ENCODE peak calls at places on chromosomes 7 and 10, in six cellular contexts. O is uterus; I is IMR-90; E is CD4-positive, alpha-beta T cell; Z is GM20000; Q is lower leg skin. B is an unnamed sample.

GRCh38 chr7:151058766-151059361 is 525 bp upstream of the SLC4A2 start:
- DNase-seq in O (no peak), I (no peak), E (peak), Z (peak), Q (no peak), B (no peak)

GRCh38 chr7:157121184-157121715 is 17.5 kb upstream of the UBE3C start:
- DNase-seq in O (no peak), I (no peak), E (no peak), Z (no peak), Q (no peak), B (no peak)

GRCh38 chr10:97724341-97724941 is 10.9 kb downstream of the MARVELD1 start:
- DNase-seq in O (peak), I (peak), E (no peak), Z (no peak), Q (no peak), B (no peak)

GRCh38 chr7:102093599-102094001 is 193.1 kb upstream of the SH2B2 start:
- DNase-seq in O (no peak), I (no peak), E (no peak), Z (no peak), Q (no peak), B (no peak)

GRCh38 chr7:1041471-1042160 is 2.7 kb upstream of the GPR146 start:
- DNase-seq in O (no peak), I (peak), E (no peak), Z (no peak), Q (no peak), B (no peak)

GRCh38 chr7:51307811-51308737 is 8.5 kb downstream of the COBL start:
- DNase-seq in O (no peak), I (no peak), E (no peak), Z (no peak), Q (no peak), B (no peak)

GRCh38 chr10:113463777-113464176 is 89.1 kb upstream of the HABP2 start:
- DNase-seq in O (no peak), I (peak), E (no peak), Z (no peak), Q (no peak), B (no peak)

GRCh38 chr7:31192996-31193395 is 140.9 kb downstream of the ADCYAP1R1 start:
- DNase-seq in O (no peak), I (peak), E (no peak), Z (peak), Q (no peak), B (peak)

GRCh38 chr7:44103941-44104879 is at the start of gene AEBP1:
- DNase-seq in O (no peak), I (no peak), E (no peak), Z (peak), Q (no peak), B (no peak)

GRCh38 chr10:133565441-133566294 is at the start of gene SYCE1:
- DNase-seq in O (no peak), I (no peak), E (no peak), Z (no peak), Q (no peak), B (no peak)

GRCh38 chr10:114708717-114709352 is 50.8 kb upstream of the ABLIM1 start:
- DNase-seq in O (no peak), I (peak), E (no peak), Z (no peak), Q (no peak), B (no peak)

GRCh38 chr10:111093741-111094380 is 17.0 kb downstream of the ADRA2A start:
- DNase-seq in O (no peak), I (peak), E (no peak), Z (no peak), Q (no peak), B (no peak)

GRCh38 chr7:122430710-122431109 is 126.2 kb upstream of the FEZF1 start:
- DNase-seq in O (no peak), I (no peak), E (no peak), Z (no peak), Q (no peak), B (no peak)

GRCh38 chr7:22578048-22578770 is 78.2 kb upstream of the STEAP1B start:
- DNase-seq in O (no peak), I (peak), E (no peak), Z (no peak), Q (no peak), B (no peak)

DNA sequence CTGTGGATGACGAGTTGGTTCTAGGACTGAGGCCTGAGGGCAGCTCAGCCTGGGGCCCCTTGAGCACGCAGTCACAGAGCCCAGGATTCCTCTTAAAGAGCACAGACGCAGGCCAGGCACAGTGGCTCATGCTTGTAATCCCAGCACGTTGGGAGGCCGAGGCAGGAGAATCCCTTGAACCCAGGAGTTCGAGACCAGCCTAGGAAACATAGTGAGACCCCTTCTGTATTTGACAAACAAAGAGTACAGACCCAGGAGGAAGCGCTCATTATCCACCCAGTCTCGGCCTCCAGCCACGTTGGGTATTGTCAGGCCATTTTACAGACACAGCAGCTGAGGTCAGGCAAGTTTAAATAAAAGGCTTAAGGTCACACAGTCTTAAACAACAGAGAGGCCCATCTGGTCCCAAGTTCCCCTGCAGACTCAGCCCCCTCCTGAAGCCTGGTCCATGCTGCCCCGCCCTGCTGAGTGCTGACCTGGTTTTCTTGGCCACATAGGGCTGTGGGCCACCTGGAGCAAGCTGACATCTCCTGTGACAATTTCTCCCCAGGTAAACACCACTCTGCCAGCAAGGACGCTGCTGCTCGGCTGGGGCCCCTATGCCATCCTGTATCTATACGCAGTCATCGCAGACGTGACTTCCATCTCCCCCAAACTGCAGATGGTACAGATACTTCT is 12.6 kb downstream of the RGR start:
- DNase-seq in O (no peak), I (no peak), E (no peak), Z (no peak), Q (no peak), B (no peak)
- TF ChIP-seq CTCF in O (no peak), I (no peak), E (no peak), Z (no peak), Q (no peak), B (no peak)

DNA sequence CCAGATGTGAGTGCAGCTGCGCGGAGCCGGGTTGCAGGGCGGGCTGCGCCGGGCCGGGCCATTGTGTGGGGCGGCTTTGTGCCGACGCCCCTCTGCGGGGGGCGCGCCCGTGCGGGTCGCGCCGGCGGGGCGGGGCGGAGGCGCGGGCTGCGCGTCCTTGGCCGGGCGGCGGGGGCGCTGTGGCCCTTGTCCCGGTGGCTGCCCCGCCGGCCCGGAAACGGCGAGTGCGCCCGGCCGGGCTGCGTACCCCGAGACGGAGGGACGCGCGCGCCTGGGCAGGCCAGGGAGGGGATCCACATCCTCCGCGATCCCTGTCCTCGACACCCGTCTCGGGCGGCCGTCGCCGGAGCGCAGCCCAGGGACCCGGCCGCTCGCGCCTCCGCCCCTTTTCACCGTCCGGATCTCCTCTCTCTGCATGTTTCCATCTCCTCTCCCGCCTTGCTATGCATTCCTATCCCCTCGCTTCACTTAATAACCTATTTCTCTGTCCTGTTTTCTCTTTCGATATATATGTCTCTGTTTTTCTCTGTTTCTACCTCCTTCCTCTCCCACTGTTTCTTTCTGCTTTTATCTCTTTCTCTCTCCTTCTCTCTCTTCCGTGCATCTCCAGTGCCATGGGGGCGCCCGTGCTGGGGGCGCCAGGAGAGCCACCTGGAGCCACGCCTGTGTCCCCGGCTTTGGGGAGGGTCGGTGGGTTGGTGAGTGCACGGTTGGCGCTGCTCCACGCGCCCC is 765 bp downstream of the PFKFB3 start:
- DNase-seq in O (peak), I (peak), E (peak), Z (peak), Q (no peak), B (peak)
- TF ChIP-seq CTCF in O (no peak), I (peak), E (peak), Z (peak), Q (no peak), B (peak)

GRCh38 chr7:125061776-125062397 is 132.3 kb upstream of the POT1 start:
- DNase-seq in O (no peak), I (peak), E (no peak), Z (peak), Q (no peak), B (no peak)

GRCh38 chr7:125057974-125058373 is 128.3 kb upstream of the POT1 start:
- DNase-seq in O (no peak), I (no peak), E (no peak), Z (no peak), Q (no peak), B (no peak)

GRCh38 chr7:125055376-125055775 is 125.8 kb upstream of the POT1 start:
- DNase-seq in O (no peak), I (no peak), E (no peak), Z (no peak), Q (no peak), B (no peak)

GRCh38 chr7:125065546-125065945 is 135.9 kb upstream of the POT1 start:
- DNase-seq in O (no peak), I (no peak), E (no peak), Z (no peak), Q (no peak), B (no peak)

GRCh38 chr7:125059861-125060456 is 130.3 kb upstream of the POT1 start:
- DNase-seq in O (no peak), I (peak), E (no peak), Z (no peak), Q (no peak), B (no peak)
- TF ChIP-seq CTCF in O (peak), I (peak), E (no peak), Z (no peak), Q (no peak), B (no peak)

GRCh38 chr10:84842593-84842992 is 514.2 kb downstream of the CCSER2 start:
- DNase-seq in O (no peak), I (no peak), E (no peak), Z (no peak), Q (no peak), B (no peak)
- TF ChIP-seq CTCF in O (no peak), I (no peak), E (no peak), Z (no peak), Q (no peak), B (no peak)

GRCh38 chr7:124100190-124100589 is 67.3 kb upstream of the TMEM229A start:
- DNase-seq in O (no peak), I (no peak), E (no peak), Z (no peak), Q (no peak), B (no peak)

GRCh38 chr7:124106575-124106974 is 73.7 kb upstream of the TMEM229A start:
- DNase-seq in O (no peak), I (no peak), E (no peak), Z (no peak), Q (no peak), B (no peak)

GRCh38 chr7:124101173-124101768 is 68.4 kb upstream of the TMEM229A start:
- DNase-seq in O (no peak), I (peak), E (no peak), Z (peak), Q (no peak), B (no peak)
- TF ChIP-seq CTCF in O (no peak), I (peak), E (no peak), Z (no peak), Q (no peak), B (no peak)

B was measured in lung.